ENCODE peak calls at places on chromosomes 6 and 20, in four cellular contexts. One of them, this sample, is unnamed.

GRCh38 chr20:43322851-43323250 is 133.1 kb upstream of the PTPRT start:
- DNase-seq in GM23248: peak
- DNase-seq in stimulated activated CD4-positive, alpha-beta T cell treated with anti-CD3 and anti-CD28 coated beads, Interleukin-1b, Interleukin-23, amount 100 ng/mL, for 24 hours: no peak
- DNase-seq in lower lobe of right lung: no peak
- DNase-seq in this sample: no peak

GRCh38 chr20:44446111-44446722 is 29.5 kb upstream of the TTPAL start:
- DNase-seq in lower lobe of right lung: no peak
- DNase-seq in stimulated activated CD4-positive, alpha-beta T cell treated with anti-CD3 and anti-CD28 coated beads, Interleukin-1b, Interleukin-23, amount 100 ng/mL, for 24 hours: no peak
- DNase-seq in GM23248: no peak
- DNase-seq in this sample: no peak

GRCh38 chr6:37618916-37619605 is 78.6 kb downstream of the MDGA1 start:
- DNase-seq in GM23248: peak
- DNase-seq in lower lobe of right lung: no peak
- DNase-seq in stimulated activated CD4-positive, alpha-beta T cell treated with anti-CD3 and anti-CD28 coated beads, Interleukin-1b, Interleukin-23, amount 100 ng/mL, for 24 hours: no peak
- DNase-seq in this sample: no peak

GRCh38 chr20:49979030-49979832 is 3.5 kb upstream of the SNAI1 start:
- DNase-seq in GM23248: peak
- DNase-seq in stimulated activated CD4-positive, alpha-beta T cell treated with anti-CD3 and anti-CD28 coated beads, Interleukin-1b, Interleukin-23, amount 100 ng/mL, for 24 hours: peak
- DNase-seq in lower lobe of right lung: peak
- DNase-seq in this sample: peak

GRCh38 chr6:71482742-71483141 is 194.1 kb downstream of the OGFRL1 start:
- DNase-seq in stimulated activated CD4-positive, alpha-beta T cell treated with anti-CD3 and anti-CD28 coated beads, Interleukin-1b, Interleukin-23, amount 100 ng/mL, for 24 hours: no peak
- DNase-seq in GM23248: peak
- DNase-seq in lower lobe of right lung: no peak
- DNase-seq in this sample: no peak

GRCh38 chr6:133392015-133392414 is 150.9 kb downstream of the EYA4 start:
- DNase-seq in GM23248: peak
- DNase-seq in stimulated activated CD4-positive, alpha-beta T cell treated with anti-CD3 and anti-CD28 coated beads, Interleukin-1b, Interleukin-23, amount 100 ng/mL, for 24 hours: no peak
- DNase-seq in lower lobe of right lung: no peak
- DNase-seq in this sample: no peak

GRCh38 chr20:43676368-43676767 is 9.5 kb downstream of the MYBL2 start:
- DNase-seq in GM23248: no peak
- DNase-seq in stimulated activated CD4-positive, alpha-beta T cell treated with anti-CD3 and anti-CD28 coated beads, Interleukin-1b, Interleukin-23, amount 100 ng/mL, for 24 hours: no peak
- DNase-seq in lower lobe of right lung: no peak
- DNase-seq in this sample: no peak

GRCh38 chr6:30463651-30464618 is 25.4 kb upstream of the HLA-E start:
- DNase-seq in GM23248: peak
- DNase-seq in lower lobe of right lung: peak
- DNase-seq in stimulated activated CD4-positive, alpha-beta T cell treated with anti-CD3 and anti-CD28 coated beads, Interleukin-1b, Interleukin-23, amount 100 ng/mL, for 24 hours: peak
- DNase-seq in this sample: peak

GRCh38 chr6:111767752-111768430 is 105.4 kb downstream of the FYN start:
- DNase-seq in stimulated activated CD4-positive, alpha-beta T cell treated with anti-CD3 and anti-CD28 coated beads, Interleukin-1b, Interleukin-23, amount 100 ng/mL, for 24 hours: no peak
- DNase-seq in GM23248: no peak
- DNase-seq in lower lobe of right lung: no peak
- DNase-seq in this sample: no peak

GRCh38 chr20:58986968-58987517 is 6.0 kb downstream of the NELFCD start:
- DNase-seq in lower lobe of right lung: no peak
- DNase-seq in GM23248: no peak
- DNase-seq in stimulated activated CD4-positive, alpha-beta T cell treated with anti-CD3 and anti-CD28 coated beads, Interleukin-1b, Interleukin-23, amount 100 ng/mL, for 24 hours: no peak
- DNase-seq in this sample: no peak

GRCh38 chr6:157813757-157814455 is 9.1 kb upstream of the SNX9 start:
- DNase-seq in lower lobe of right lung: no peak
- DNase-seq in GM23248: peak
- DNase-seq in stimulated activated CD4-positive, alpha-beta T cell treated with anti-CD3 and anti-CD28 coated beads, Interleukin-1b, Interleukin-23, amount 100 ng/mL, for 24 hours: no peak
- DNase-seq in this sample: no peak

GRCh38 chr20:31577194-31577593 is 27.9 kb upstream of the ID1 start:
- DNase-seq in stimulated activated CD4-positive, alpha-beta T cell treated with anti-CD3 and anti-CD28 coated beads, Interleukin-1b, Interleukin-23, amount 100 ng/mL, for 24 hours: no peak
- DNase-seq in GM23248: no peak
- DNase-seq in lower lobe of right lung: no peak
- DNase-seq in this sample: no peak

GRCh38 chr6:108497883-108498282 is 62.8 kb upstream of the FOXO3 start:
- DNase-seq in lower lobe of right lung: no peak
- DNase-seq in GM23248: peak
- DNase-seq in stimulated activated CD4-positive, alpha-beta T cell treated with anti-CD3 and anti-CD28 coated beads, Interleukin-1b, Interleukin-23, amount 100 ng/mL, for 24 hours: no peak
- DNase-seq in this sample: no peak